ENCODE peak calls at places on chromosomes 4 and X, in nine cellular contexts. O, M, C, X, G, V, Z, L and K are unnamed samples.

GRCh38 chrX:20715176-20715575 is 448.5 kb upstream of the RPS6KA3 start:
- DNase-seq in O (no peak), M (no peak), C (no peak), X (no peak), G (no peak), V (no peak), Z (no peak), L (no peak), K (no peak)

GRCh38 chr4:15934259-15934658 is 4.3 kb downstream of the FGFBP1 start:
- DNase-seq in O (no peak), M (no peak), C (no peak), X (no peak), G (no peak), V (no peak), Z (no peak), L (no peak), K (no peak)

GRCh38 chr4:189021831-189022230 is 882.6 kb downstream of the TRIML1 start:
- DNase-seq in O (peak; percentile 29), M (no peak), C (peak; percentile 51), X (no peak), G (no peak), V (no peak), Z (peak; percentile 1), L (no peak), K (no peak)

GRCh38 chr4:46594658-46595057 is 204.7 kb upstream of the GABRA2 start:
- DNase-seq in O (no peak), M (no peak), C (no peak), X (no peak), G (no peak), V (no peak), Z (no peak), L (no peak), K (no peak)

GRCh38 chr4:155667538-155668511 is 1.2 kb downstream of the GUCY1A1 start:
- DNase-seq in O (peak; percentile 62), M (no peak), C (peak; percentile 46), X (peak; percentile 25), G (peak; percentile 18), V (peak; percentile 80), Z (peak; percentile 62), L (peak; percentile 53), K (no peak)

GRCh38 chr4:3810111-3810680 is 44.0 kb downstream of the ADRA2C start:
- DNase-seq in O (no peak), M (no peak), C (no peak), X (no peak), G (no peak), V (no peak), Z (no peak), L (no peak), K (no peak)

GRCh38 chrX:45758319-45758718 is 557.6 kb upstream of the DIPK2B start:
- DNase-seq in O (no peak), M (peak; percentile 7), C (no peak), X (no peak), G (no peak), V (no peak), Z (peak; percentile 86), L (no peak), K (no peak)

GRCh38 chrX:104135677-104136076 is 21.1 kb downstream of the SLC25A53 start:
- DNase-seq in O (no peak), M (no peak), C (no peak), X (no peak), G (no peak), V (no peak), Z (no peak), L (no peak), K (no peak)

GRCh38 chrX:103878466-103879151 is 46.6 kb upstream of the RAB9B start:
- DNase-seq in O (peak; percentile 8), M (no peak), C (no peak), X (no peak), G (no peak), V (no peak), Z (peak; percentile 81), L (no peak), K (peak; percentile 52)

GRCh38 chrX:2708016-2708415 is 16.9 kb downstream of the CD99 start:
- DNase-seq in O (no peak), M (no peak), C (no peak), X (no peak), G (no peak), V (no peak), Z (no peak), L (no peak), K (no peak)

GRCh38 chr4:159366966-159367365 is 264.1 kb downstream of the RAPGEF2 start:
- DNase-seq in O (no peak), M (no peak), C (no peak), X (no peak), G (no peak), V (no peak), Z (no peak), L (no peak), K (no peak)

GRCh38 chr4:25215506-25215905 is 18.3 kb upstream of the PI4K2B start:
- DNase-seq in O (peak; percentile 24), M (no peak), C (peak; percentile 39), X (no peak), G (no peak), V (no peak), Z (no peak), L (no peak), K (peak; percentile 57)

GRCh38 chr4:122481766-122482405 is 25.4 kb upstream of the IL2 start:
- DNase-seq in O (no peak), M (no peak), C (no peak), X (no peak), G (no peak), V (no peak), Z (no peak), L (no peak), K (no peak)

GRCh38 chr4:152807294-152807829 is 27.6 kb downstream of the ARFIP1 start:
- DNase-seq in O (no peak), M (no peak), C (no peak), X (no peak), G (no peak), V (no peak), Z (peak; percentile 16), L (no peak), K (no peak)

GRCh38 chr4:183141997-183142396 is 42.9 kb downstream of the WWC2 start:
- DNase-seq in O (no peak), M (no peak), C (no peak), X (no peak), G (no peak), V (no peak), Z (no peak), L (no peak), K (no peak)
- H3K4me1 ChIP-seq in O (peaks cover 26% of the 10 kb centered on the region), M (no peaks in the 10 kb centered on the region), C (peaks cover 10% of the 10 kb centered on the region), X (peaks cover 19% of the 10 kb centered on the region), G (peaks cover 6% of the 10 kb centered on the region), V (peaks cover 33% of the 10 kb centered on the region), Z (peaks cover 8% of the 10 kb centered on the region), L (peaks cover 12% of the 10 kb centered on the region), K (peaks cover 2% of the 10 kb centered on the region)

DNA sequence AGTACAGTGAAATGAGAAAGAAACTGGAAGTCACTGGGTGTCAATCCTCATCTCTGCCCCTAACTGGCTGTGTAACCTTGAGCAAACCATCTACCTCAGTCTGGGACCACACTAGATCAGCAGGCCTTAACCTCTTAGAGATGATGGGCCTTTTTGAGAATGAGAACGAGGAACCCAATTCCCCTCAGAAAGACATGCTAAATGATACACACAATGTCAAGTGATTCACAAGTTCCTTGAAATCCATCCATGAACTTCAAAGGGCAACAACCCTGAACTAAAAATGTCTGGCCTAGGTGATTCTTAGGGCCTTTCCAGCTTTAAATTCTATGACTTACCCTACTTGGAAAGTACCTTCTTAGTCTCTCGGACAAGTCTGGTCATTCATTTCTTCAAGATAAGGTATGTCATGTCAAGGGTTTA is 47.4 kb downstream of the ACSL4 start:
- DNase-seq in O (no peak), M (no peak), C (no peak), X (no peak), G (no peak), V (no peak), Z (no peak), L (no peak), K (no peak)
- H3K4me1 ChIP-seq in O (no peaks in the 10 kb centered on the region), M (no peaks in the 10 kb centered on the region), C (no peaks in the 10 kb centered on the region), X (no peaks in the 10 kb centered on the region), G (no peaks in the 10 kb centered on the region), V (no peaks in the 10 kb centered on the region), Z (no peaks in the 10 kb centered on the region), L (no peaks in the 10 kb centered on the region), K (no peaks in the 10 kb centered on the region)

GRCh38 chr4:89299153-89299789 is 8.3 kb downstream of the GPRIN3 start:
- DNase-seq in O (no peak), M (no peak), C (no peak), X (no peak), G (no peak), V (no peak), Z (no peak), L (no peak), K (no peak)

GRCh38 chr4:89296871-89297270 is 10.7 kb downstream of the GPRIN3 start:
- DNase-seq in O (no peak), M (no peak), C (no peak), X (no peak), G (no peak), V (no peak), Z (no peak), L (no peak), K (no peak)

GRCh38 chr4:89298788-89299152 is 8.8 kb downstream of the GPRIN3 start:
- DNase-seq in O (no peak), M (no peak), C (no peak), X (no peak), G (no peak), V (no peak), Z (peak; percentile 48), L (no peak), K (no peak)

GRCh38 chr4:89296399-89296798 is 11.2 kb downstream of the GPRIN3 start:
- DNase-seq in O (no peak), M (no peak), C (no peak), X (no peak), G (no peak), V (no peak), Z (no peak), L (no peak), K (no peak)

DNA sequence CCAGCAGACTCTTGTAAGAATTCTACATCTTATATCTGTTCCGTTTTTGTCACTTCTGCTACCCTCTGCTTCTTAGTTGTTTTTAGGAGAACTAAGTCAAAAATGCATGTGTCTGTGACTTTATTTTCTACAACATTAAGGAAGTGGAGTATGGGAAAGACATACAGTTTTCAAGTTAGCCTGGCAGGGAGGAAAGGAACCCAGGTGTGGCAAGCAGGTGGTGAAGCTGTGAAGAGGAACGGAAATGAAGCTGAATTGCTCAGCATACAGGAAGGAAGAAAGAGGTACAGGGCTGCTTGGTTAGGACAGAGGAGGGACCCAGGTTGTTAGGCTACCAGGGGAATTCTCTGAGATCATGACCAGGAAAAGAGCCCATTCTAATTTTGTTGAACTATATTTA is 9.4 kb downstream of the GPRIN3 start:
- DNase-seq in O (no peak), M (peak; percentile 31), C (no peak), X (no peak), G (no peak), V (no peak), Z (no peak), L (no peak), K (no peak)
- H3K4me1 ChIP-seq in O (peaks cover 7% of the 10 kb centered on the region), M (peaks cover 90% of the 10 kb centered on the region), C (peaks cover 2% of the 10 kb centered on the region), X (no peaks in the 10 kb centered on the region), G (peaks cover 1% of the 10 kb centered on the region), V (no peaks in the 10 kb centered on the region), Z (peaks cover 63% of the 10 kb centered on the region), L (no peaks in the 10 kb centered on the region), K (no peaks in the 10 kb centered on the region)

DNA sequence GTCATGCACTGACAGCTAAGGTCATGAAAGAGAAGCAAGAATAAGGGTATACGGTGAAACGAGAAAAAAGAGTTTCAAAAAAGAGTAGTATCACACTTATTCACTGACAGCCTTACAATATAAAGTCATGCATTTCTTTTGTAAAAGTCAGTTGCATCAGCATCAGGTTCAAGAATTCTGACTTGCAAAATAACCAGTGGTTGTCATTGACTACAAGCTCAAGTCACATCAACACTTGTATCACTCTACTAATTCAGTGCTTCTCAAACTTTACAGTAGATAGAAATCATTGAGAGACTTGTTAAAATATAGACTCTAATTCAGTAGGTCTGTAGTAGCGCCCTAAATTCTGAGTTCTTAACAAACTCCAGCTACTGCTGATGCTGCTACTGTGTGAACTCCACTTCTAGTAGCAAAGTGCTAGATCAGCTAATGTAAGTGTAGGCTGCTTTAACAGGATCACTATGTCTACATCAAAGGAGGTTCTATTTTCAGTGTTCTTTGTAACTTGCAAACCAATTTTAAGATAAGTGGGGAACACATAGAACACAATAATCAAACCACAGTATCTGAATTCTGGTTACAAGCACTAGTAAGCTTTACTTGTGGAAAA is 221.7 kb downstream of the PDGFC start:
- DNase-seq in O (no peak), M (no peak), C (no peak), X (no peak), G (no peak), V (no peak), Z (no peak), L (no peak), K (no peak)
- H3K4me1 ChIP-seq in O (no peaks in the 10 kb centered on the region), M (no peaks in the 10 kb centered on the region), C (no peaks in the 10 kb centered on the region), X (no peaks in the 10 kb centered on the region), G (no peaks in the 10 kb centered on the region), V (no peaks in the 10 kb centered on the region), Z (no peaks in the 10 kb centered on the region), L (peaks cover 3% of the 10 kb centered on the region), K (no peaks in the 10 kb centered on the region)